ENCODE peak calls at places on chromosomes 12 and 14, in six cellular contexts. N is stimulated activated CD4-positive, alpha-beta T cell treated with anti-CD3 and anti-CD28 coated beads, Interleukin-4, amount 100 ng/mL, for 48 hours; F is A172; S is GM23248; X is activated CD4-positive, alpha-beta T cell treated with anti-CD3 and anti-CD28 coated beads, Interleukin-2, amount 10 ng/mL, durations not matched to agents 7 days and 5 days; U is NCI-H1092. G is an unnamed sample.

GRCh38 chr12:89468648-89469326 is 55.8 kb downstream of the GALNT4 start:
- DNase-seq in N (no peak), F (no peak), S (no peak), X (peak; percentile 36), U (no peak), G (no peak)

GRCh38 chr12:124436366-124436765 is 131.0 kb downstream of the NCOR2 start:
- DNase-seq in N (no peak), F (peak; percentile 38), S (peak; percentile 60), X (no peak), U (no peak), G (no peak)

GRCh38 chr14:66530526-66530925 is 22.6 kb downstream of the GPHN start:
- DNase-seq in N (no peak), F (no peak), S (no peak), X (no peak), U (no peak), G (no peak)

GRCh38 chr12:31922341-31923062 is 36.7 kb upstream of the RESF1 start:
- DNase-seq in N (no peak), F (peak; percentile 74), S (peak; percentile 8), X (no peak), U (no peak), G (peak; percentile 5)

GRCh38 chr12:82517027-82517426 is 158.7 kb downstream of the METTL25 start:
- DNase-seq in N (no peak), F (peak; percentile 8), S (peak; percentile 38), X (no peak), U (no peak), G (peak; percentile 5)

GRCh38 chr14:104119119-104119699 is 19.2 kb upstream of the KIF26A start:
- DNase-seq in N (no peak), F (no peak), S (no peak), X (no peak), U (no peak), G (no peak)

GRCh38 chr12:106030210-106031175 is 108.3 kb downstream of the NUAK1 start:
- DNase-seq in N (no peak), F (peak; percentile 96), S (peak; percentile 89), X (no peak), U (no peak), G (peak; percentile 69)

GRCh38 chr14:23864856-23865255 is 88.7 kb upstream of the DHRS4 start:
- DNase-seq in N (no peak), F (no peak), S (no peak), X (no peak), U (no peak), G (no peak)

GRCh38 chr12:130870442-130871285 is 1.2 kb upstream of the RAN start:
- DNase-seq in N (peak; percentile 61), F (peak; percentile 36), S (peak; percentile 98), X (peak; percentile 77), U (peak; percentile 32), G (peak; percentile 89)

GRCh38 chr14:75046899-75047298 is 4.4 kb downstream of the MLH3 start:
- DNase-seq in N (no peak), F (no peak), S (peak; percentile 74), X (no peak), U (no peak), G (peak; percentile 43)

GRCh38 chr12:123421314-123421713 is 15.2 kb downstream of the RILPL2 start:
- DNase-seq in N (no peak), F (no peak), S (no peak), X (no peak), U (no peak), G (no peak)

GRCh38 chr14:51855234-51855633 is 5.2 kb upstream of the GNG2 start:
- DNase-seq in N (no peak), F (no peak), S (peak; percentile 85), X (no peak), U (no peak), G (peak; percentile 80)

GRCh38 chr14:59081680-59082079 is 106.8 kb upstream of the DAAM1 start:
- DNase-seq in N (no peak), F (no peak), S (no peak), X (no peak), U (no peak), G (no peak)

GRCh38 chr12:111881712-111882111 is 39.7 kb downstream of the MAPKAPK5 start:
- DNase-seq in N (no peak), F (no peak), S (no peak), X (no peak), U (no peak), G (no peak)

GRCh38 chr12:120235369-120236123 is 30.0 kb downstream of the PXN start:
- DNase-seq in N (no peak), F (no peak), S (peak; percentile 50), X (no peak), U (no peak), G (no peak)

GRCh38 chr14:23147676-23148075 is 28.6 kb upstream of the CEBPE start:
- DNase-seq in N (no peak), F (peak; percentile 26), S (peak; percentile 64), X (no peak), U (no peak), G (peak; percentile 64)

GRCh38 chr12:92331383-92331782 is 185.7 kb upstream of the BTG1 start:
- DNase-seq in N (no peak), F (no peak), S (no peak), X (no peak), U (no peak), G (no peak)

GRCh38 chr14:102930753-102931579 is 8.5 kb downstream of the AMN start:
- DNase-seq in N (no peak), F (peak; percentile 74), S (peak; percentile 41), X (no peak), U (no peak), G (peak; percentile 44)

GRCh38 chr12:130716918-130717306 is 813 bp upstream of the RIMBP2 start:
- DNase-seq in N (no peak), F (no peak), S (no peak), X (no peak), U (no peak), G (no peak)

GRCh38 chr14:71103662-71104484 is 196.6 kb downstream of the PCNX1 start:
- DNase-seq in N (no peak), F (peak; percentile 43), S (peak; percentile 74), X (peak; percentile 53), U (peak; percentile 44), G (peak; percentile 47)

GRCh38 chr14:92516966-92517350 is 3.4 kb downstream of the RIN3 start:
- DNase-seq in N (no peak), F (no peak), S (no peak), X (no peak), U (no peak), G (no peak)

G was measured in foreskin fibroblast.